ENCODE peak calls at places on chromosomes 13 and 19, in six cellular contexts. W is neuronal stem cell; H is stimulated activated CD4-positive, alpha-beta T cell treated with anti-CD3 and anti-CD28 coated beads, TNF-alpha, amount 100 ng/mL, for 4 hours; G is activated gamma-delta T cell; U is mucosa of gallbladder; O is HT-29. V is an unnamed sample.

GRCh38 chr13:98755116-98755515 is 2.6 kb upstream of the SLC15A1 start:
- DNase-seq in W (no peak), H (no peak), G (no peak), U (no peak), O (no peak), V (no peak)

GRCh38 chr19:7418575-7418974 is 69.8 kb downstream of the ARHGEF18 start:
- DNase-seq in W (no peak), H (no peak), G (no peak), U (no peak), O (no peak), V (no peak)

GRCh38 chr13:39675904-39676303 is 20.4 kb downstream of the COG6 start:
- DNase-seq in W (no peak), H (no peak), G (no peak), U (no peak), O (no peak), V (no peak)

GRCh38 chr13:59776924-59777690 is 386.6 kb downstream of the DIAPH3 start:
- DNase-seq in W (no peak), H (no peak), G (no peak), U (no peak), O (no peak), V (no peak)

GRCh38 chr19:6032381-6032780 is 54.4 kb upstream of the RANBP3 start:
- DNase-seq in W (no peak), H (no peak), G (no peak), U (no peak), O (no peak), V (no peak)

GRCh38 chr19:44847144-44848035 is 1.3 kb downstream of the NECTIN2 start:
- DNase-seq in W (peak; percentile 43), H (no peak), G (no peak), U (peak; percentile 88), O (peak; percentile 96), V (peak; percentile 56)

GRCh38 chr19:42512743-42513304 is 15.5 kb downstream of the CEACAM1 start:
- DNase-seq in W (no peak), H (no peak), G (no peak), U (no peak), O (no peak), V (no peak)

GRCh38 chr13:82698383-82698782 is 1183.9 kb downstream of the SLITRK1 start:
- DNase-seq in W (no peak), H (no peak), G (no peak), U (no peak), O (no peak), V (no peak)

GRCh38 chr13:80931118-80931517 is 590.2 kb upstream of the SPRY2 start:
- DNase-seq in W (no peak), H (no peak), G (no peak), U (no peak), O (no peak), V (no peak)

GRCh38 chr19:49861127-49861526 is 6.2 kb downstream of the PNKP start:
- DNase-seq in W (no peak), H (no peak), G (no peak), U (no peak), O (peak; percentile 80), V (no peak)

GRCh38 chr19:3270908-3271307 is 46.4 kb downstream of the CELF5 start:
- DNase-seq in W (peak; percentile 56), H (peak; percentile 10), G (no peak), U (no peak), O (peak; percentile 18), V (no peak)

GRCh38 chr19:54255105-54255775 is 1.8 kb downstream of the LILRB5 start:
- DNase-seq in W (no peak), H (no peak), G (no peak), U (no peak), O (no peak), V (no peak)

GRCh38 chr19:33514885-33515485 is 6.6 kb downstream of the PEPD start:
- DNase-seq in W (no peak), H (no peak), G (no peak), U (no peak), O (peak; percentile 23), V (no peak)

GRCh38 chr13:70842062-70842644 is 733.9 kb upstream of the KLHL1 start:
- DNase-seq in W (no peak), H (no peak), G (no peak), U (no peak), O (no peak), V (no peak)

GRCh38 chr13:87403748-87404432 is 267.3 kb upstream of the SLITRK5 start:
- DNase-seq in W (no peak), H (no peak), G (no peak), U (no peak), O (no peak), V (no peak)

GRCh38 chr13:110216403-110217041 is 90.4 kb downstream of the COL4A1 start:
- DNase-seq in W (no peak), H (no peak), G (no peak), U (no peak), O (no peak), V (no peak)

GRCh38 chr13:63167699-63168337 is 1752.2 kb upstream of the PCDH20 start:
- DNase-seq in W (no peak), H (no peak), G (no peak), U (no peak), O (no peak), V (no peak)

GRCh38 chr19:48470281-48470680 is 1.1 kb downstream of the CYTH2 start:
- DNase-seq in W (no peak), H (no peak), G (no peak), U (no peak), O (no peak), V (no peak)

GRCh38 chr13:82962422-82962821 is 919.9 kb downstream of the SLITRK1 start:
- DNase-seq in W (no peak), H (no peak), G (no peak), U (no peak), O (no peak), V (no peak)

GRCh38 chr13:51269039-51269438 is 46.8 kb downstream of the FAM124A start:
- DNase-seq in W (no peak), H (no peak), G (no peak), U (no peak), O (no peak), V (no peak)

GRCh38 chr13:99982021-99982740 is 597 bp downstream of the ZIC2 start:
- DNase-seq in W (no peak), H (no peak), G (no peak), U (no peak), O (peak; percentile 28), V (no peak)

GRCh38 chr13:71661921-71662320 is 205.1 kb downstream of the DACH1 start:
- DNase-seq in W (no peak), H (no peak), G (no peak), U (no peak), O (no peak), V (no peak)

GRCh38 chr13:98826156-98826555 is 73.7 kb upstream of the SLC15A1 start:
- DNase-seq in W (no peak), H (no peak), G (no peak), U (no peak), O (no peak), V (no peak)

GRCh38 chr13:79403113-79403512 is 2.9 kb downstream of the RBM26 start:
- DNase-seq in W (no peak), H (no peak), G (no peak), U (no peak), O (no peak), V (no peak)

GRCh38 chr19:55638864-55639359 is 1.9 kb upstream of the ZNF580 start:
- DNase-seq in W (no peak), H (peak; percentile 31), G (no peak), U (no peak), O (peak; percentile 83), V (peak; percentile 32)

GRCh38 chr19:48967346-48968178 is 2.5 kb downstream of the FTL start:
- DNase-seq in W (no peak), H (no peak), G (no peak), U (peak; percentile 61), O (no peak), V (peak; percentile 48)

GRCh38 chr13:76928456-76928855 is 19.9 kb upstream of the ACOD1 start:
- DNase-seq in W (no peak), H (no peak), G (no peak), U (no peak), O (no peak), V (no peak)

GRCh38 chr19:45569619-45570421 is 14.8 kb downstream of the OPA3 start:
- DNase-seq in W (peak; percentile 47), H (no peak), G (no peak), U (peak; percentile 65), O (peak; percentile 78), V (peak; percentile 57)

GRCh38 chr13:112752711-112753541 is 63.1 kb downstream of the ATP11A start:
- DNase-seq in W (no peak), H (no peak), G (no peak), U (no peak), O (no peak), V (no peak)

GRCh38 chr13:98746968-98747367 is 5.5 kb downstream of the SLC15A1 start:
- DNase-seq in W (no peak), H (no peak), G (no peak), U (peak; percentile 63), O (peak; percentile 44), V (peak; percentile 52)

GRCh38 chr19:55336101-55336500 is 3.6 kb upstream of the KMT5C start:
- DNase-seq in W (no peak), H (no peak), G (no peak), U (no peak), O (no peak), V (no peak)

GRCh38 chr19:45809643-45810159 is 5.4 kb downstream of the RSPH6A start:
- DNase-seq in W (no peak), H (no peak), G (no peak), U (no peak), O (no peak), V (no peak)

GRCh38 chr13:34750078-34750703 is 191.9 kb upstream of the NBEA start:
- DNase-seq in W (peak; percentile 20), H (no peak), G (no peak), U (no peak), O (no peak), V (no peak)